ENCODE peak calls at places on chromosome X, in ten cellular contexts. T, U, L, A, Y, K, Q, W, E and V are unnamed samples.

GRCh38 chrX:2578864-2579263 is 78.1 kb upstream of the DHRSX start:
- DNase-seq in L (no peak), W (no peak), T (no peak), Y (no peak), K (no peak), E (no peak), A (no peak), U (no peak), Q (no peak), V (no peak)

GRCh38 chrX:99901091-99901490 is 509.0 kb downstream of the PCDH19 start:
- DNase-seq in U (no peak), T (no peak), W (no peak), Y (no peak), Q (no peak), K (no peak), E (no peak), L (no peak), A (no peak), V (no peak)

GRCh38 chrX:23766650-23767551 is 16.1 kb upstream of the SAT1 start:
- DNase-seq in Y (no peak), A (no peak), E (no peak), U (no peak), W (no peak), L (peak), Q (peak), K (no peak), T (no peak), V (no peak)

GRCh38 chrX:68018248-68019203 is 414.8 kb downstream of the OPHN1 start:
- DNase-seq in L (peak), Y (peak), Q (no peak), T (peak), W (peak), K (peak), E (peak), U (no peak), A (no peak), V (no peak)

GRCh38 chrX:134669378-134670098 is 11.3 kb upstream of the PLAC1 start:
- DNase-seq in A (peak), K (peak), Y (no peak), T (no peak), E (peak), W (peak), U (no peak), Q (peak), L (no peak), V (no peak)

GRCh38 chrX:139762400-139763183 is 54.6 kb upstream of the MCF2 start:
- DNase-seq in E (no peak), Q (no peak), A (no peak), U (no peak), Y (no peak), K (peak), W (no peak), L (no peak), T (no peak), V (no peak)

GRCh38 chrX:20144491-20144890 is 2.9 kb upstream of the EIF1AX start:
- DNase-seq in T (no peak), Y (no peak), Q (no peak), A (no peak), K (no peak), U (no peak), W (no peak), L (no peak), E (peak), V (no peak)

GRCh38 chrX:34655496-34656258 is 1.4 kb downstream of the TMEM47 start:
- DNase-seq in L (no peak), Y (no peak), A (no peak), T (peak), E (peak), W (no peak), K (no peak), Q (no peak), U (peak), V (no peak)

GRCh38 chrX:134287356-134287755 is 50.4 kb downstream of the CCDC160 start:
- DNase-seq in U (no peak), A (no peak), E (no peak), Y (no peak), L (no peak), T (no peak), K (no peak), Q (peak), W (no peak), V (no peak)

GRCh38 chrX:154478728-154479622 is at the start of gene LAGE3:
- DNase-seq in E (peak), U (peak), K (peak), T (peak), Q (peak), W (peak), A (peak), L (peak), Y (peak), V (peak)
- TF ChIP-seq CTCF in E (no peak), U (no peak), K (no peak), T (no peak), Q (no peak), W (no peak), A (no peak), L (no peak), Y (no peak), V (no peak)

DNA sequence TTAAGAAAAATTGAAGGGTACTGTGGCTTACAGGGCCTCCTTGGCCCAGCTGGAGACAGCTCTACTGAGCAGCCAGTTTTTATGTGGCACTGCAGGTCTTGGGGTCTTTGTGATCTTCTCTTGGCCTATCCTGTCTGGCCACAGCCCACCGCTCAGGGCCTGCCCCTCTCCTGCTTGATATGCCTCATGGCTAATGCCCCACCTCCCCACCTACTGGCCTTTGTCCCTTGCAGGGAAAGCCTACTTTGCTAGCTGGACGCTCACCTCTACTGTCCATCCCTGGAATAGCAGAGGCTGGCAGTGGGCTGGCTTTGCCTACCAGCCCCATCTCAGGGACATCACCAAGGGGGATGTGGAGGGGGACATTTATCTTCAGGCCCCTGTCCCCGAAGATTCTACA is 134.1 kb downstream of the PJA1 start:
- DNase-seq in U (no peak), Q (no peak), T (peak), Y (no peak), K (no peak), E (no peak), L (peak), A (no peak), W (no peak), V (no peak)
- TF ChIP-seq CTCF in U (peak), Q (no peak), T (peak), Y (no peak), K (peak), E (peak), L (peak), A (no peak), W (peak), V (no peak)

GRCh38 chrX:124223524-124223923 is 108.9 kb upstream of the TEX13D start:
- DNase-seq in Y (peak), A (no peak), T (peak), Q (no peak), W (no peak), K (no peak), U (no peak), L (peak), E (no peak), V (no peak)
- TF ChIP-seq CTCF in Y (no peak), A (no peak), T (peak), Q (no peak), W (no peak), K (no peak), U (no peak), L (peak), E (peak), V (no peak)

GRCh38 chrX:102599084-102599949 is at the start of gene ARMCX5:
- DNase-seq in U (peak), Y (peak), E (peak), W (peak), K (peak), T (peak), L (peak), Q (no peak), A (peak), V (peak)
- TF ChIP-seq CTCF in U (no peak), Y (no peak), E (no peak), W (peak), K (no peak), T (peak), L (no peak), Q (peak), A (no peak), V (no peak)

DNA sequence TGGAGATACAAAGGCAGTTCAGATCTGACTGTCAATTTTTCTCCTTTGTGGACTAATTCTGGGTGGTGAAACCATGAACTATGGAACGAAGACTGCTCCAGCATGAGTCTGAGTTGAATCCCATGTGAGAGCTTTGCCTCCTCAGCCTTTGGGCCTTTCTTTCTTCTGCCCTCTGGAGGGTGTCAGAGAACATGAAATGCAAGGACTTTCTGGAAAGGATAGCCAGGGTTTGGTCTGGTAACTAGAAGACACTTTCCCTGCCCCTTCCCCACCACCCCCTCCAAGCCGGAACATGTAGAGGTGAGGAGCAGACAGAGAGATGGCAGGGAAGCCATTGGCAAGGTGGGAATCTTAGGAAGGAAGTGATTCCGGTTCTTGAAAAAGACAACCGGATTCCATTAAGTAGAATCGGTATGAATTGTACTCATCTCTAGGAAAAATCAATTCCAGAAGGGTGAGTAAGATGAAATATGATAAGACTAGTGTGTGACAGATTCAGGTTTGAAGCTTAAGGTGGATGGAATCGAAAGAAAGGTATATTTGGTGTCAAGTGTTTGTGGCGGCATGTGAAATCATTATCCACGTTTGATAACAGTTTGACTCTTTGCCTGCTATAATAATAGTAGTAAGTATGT is 19.0 kb downstream of the FHL1 start:
- DNase-seq in K (peak), W (peak), L (no peak), Q (no peak), A (peak), T (no peak), E (peak), Y (no peak), U (peak), V (no peak)
- TF ChIP-seq CTCF in K (peak), W (peak), L (peak), Q (no peak), A (peak), T (peak), E (peak), Y (no peak), U (peak), V (no peak)

GRCh38 chrX:119638725-119639471 is 32.7 kb upstream of the NKRF start:
- DNase-seq in W (no peak), A (no peak), Y (no peak), Q (no peak), E (no peak), L (no peak), U (no peak), T (no peak), K (no peak), V (no peak)

GRCh38 chrX:119643696-119644095 is 37.5 kb upstream of the NKRF start:
- DNase-seq in E (no peak), W (no peak), T (no peak), K (no peak), Y (no peak), L (no peak), Q (no peak), A (no peak), U (no peak), V (no peak)

GRCh38 chrX:119635799-119636198 is 29.6 kb upstream of the NKRF start:
- DNase-seq in A (no peak), Y (no peak), K (no peak), U (no peak), W (no peak), E (no peak), L (peak), T (no peak), Q (no peak), V (no peak)

GRCh38 chrX:119636419-119636818 is 30.2 kb upstream of the NKRF start:
- DNase-seq in K (no peak), W (no peak), E (no peak), T (no peak), U (no peak), A (no peak), L (no peak), Y (no peak), Q (no peak), V (no peak)

GRCh38 chrX:119640621-119641020 is 34.4 kb upstream of the NKRF start:
- DNase-seq in Y (no peak), L (no peak), E (no peak), A (no peak), U (no peak), K (no peak), T (no peak), W (no peak), Q (no peak), V (no peak)
- TF ChIP-seq CTCF in Y (no peak), L (no peak), E (no peak), A (no peak), U (no peak), K (no peak), T (no peak), W (no peak), Q (no peak), V (no peak)